ENCODE peak calls at places on chromosomes 4 and X, in six cellular contexts. J is adrenal gland, O is AG04449, G is cardiac fibroblast, T is A673, M is lower lobe of right lung. E is an unnamed sample.

GRCh38 chrX:46628406-46629371 is 55.1 kb downstream of the CHST7 start:
- DNase-seq in G (peak; percentile 67), J (peak; percentile 43), O (no peak), T (no peak), M (peak; percentile 51), E (no peak)

GRCh38 chrX:78652971-78653822 is 5.9 kb downstream of the RTL3 start:
- DNase-seq in T (peak; percentile 25), M (no peak), J (no peak), G (peak; percentile 87), O (no peak), E (no peak)

GRCh38 chrX:154046262-154046771 is 26.6 kb upstream of the IRAK1 start:
- DNase-seq in M (no peak), J (peak; percentile 67), O (peak; percentile 36), T (peak; percentile 58), G (peak; percentile 78), E (peak; percentile 89)

GRCh38 chr4:163866728-163867313 is 372.3 kb downstream of the TMA16 start:
- DNase-seq in G (no peak), O (no peak), M (no peak), J (no peak), T (peak; percentile 66), E (no peak)

GRCh38 chrX:132257116-132257515 is 37.9 kb upstream of the RAP2C start:
- DNase-seq in O (no peak), G (peak; percentile 2), T (no peak), M (no peak), J (no peak), E (no peak)

GRCh38 chrX:21645437-21646220 is 12.5 kb downstream of the KLHL34 start:
- DNase-seq in T (no peak), G (no peak), O (no peak), J (no peak), M (no peak), E (no peak)

GRCh38 chr4:122665148-122665547 is 44.3 kb upstream of the IL21 start:
- DNase-seq in O (peak; percentile 44), G (no peak), M (no peak), J (no peak), T (no peak), E (no peak)

GRCh38 chrX:48165246-48165645 is 31.3 kb downstream of the SSX5 start:
- DNase-seq in M (no peak), G (no peak), J (no peak), T (no peak), O (no peak), E (no peak)

GRCh38 chrX:103376979-103377324 is 614 bp downstream of the BEX3 start:
- DNase-seq in M (no peak), O (no peak), T (peak; percentile 43), G (no peak), J (peak; percentile 21), E (no peak)

GRCh38 chr4:94354474-94354896 is 11.8 kb upstream of the HPGDS start:
- DNase-seq in M (no peak), J (no peak), O (no peak), T (no peak), G (no peak), E (no peak)

GRCh38 chr4:4256799-4257198 is 8.8 kb upstream of the TMEM128 start:
- DNase-seq in O (no peak), M (no peak), T (peak; percentile 17), J (no peak), G (peak; percentile 27), E (no peak)

GRCh38 chr4:176548571-176548970 is 228.8 kb downstream of the SPCS3 start:
- DNase-seq in M (no peak), J (no peak), O (peak; percentile 40), T (no peak), G (peak; percentile 78), E (no peak)

GRCh38 chrX:154305481-154306205 is 10.0 kb downstream of the TKTL1 start:
- DNase-seq in T (no peak), G (no peak), M (no peak), O (no peak), J (no peak), E (peak; percentile 14)

GRCh38 chr4:56907489-56908205 is at the start of gene REST:
- DNase-seq in O (no peak), G (peak; percentile 61), M (peak; percentile 82), J (peak; percentile 69), T (peak; percentile 73), E (no peak)

GRCh38 chrX:82648062-82648461 is 860.0 kb upstream of the POU3F4 start:
- DNase-seq in J (no peak), O (no peak), G (peak; percentile 6), T (no peak), M (no peak), E (no peak)

GRCh38 chrX:65706041-65706828 is 38.8 kb downstream of the MSN start:
- DNase-seq in T (peak; percentile 17), G (peak; percentile 85), M (no peak), J (peak; percentile 49), O (no peak), E (peak; percentile 3)

GRCh38 chrX:150408561-150408960 is 45.4 kb downstream of the MAMLD1 start:
- DNase-seq in O (no peak), G (no peak), M (no peak), J (no peak), T (no peak), E (no peak)

GRCh38 chr4:144355809-144356757 is 215.6 kb upstream of the GYPA start:
- DNase-seq in M (no peak), G (peak; percentile 94), J (peak; percentile 36), O (peak; percentile 93), T (peak; percentile 88), E (no peak)

GRCh38 chr4:1246901-1247810 is 1.8 kb downstream of the CTBP1 start:
- DNase-seq in O (no peak), T (peak; percentile 37), G (peak; percentile 32), M (peak; percentile 50), J (peak; percentile 27), E (no peak)

GRCh38 chr4:113958766-113959540 is 20.5 kb downstream of the ARSJ start:
- DNase-seq in G (peak; percentile 96), M (no peak), O (peak; percentile 92), T (peak; percentile 89), J (no peak), E (peak; percentile 87)

GRCh38 chr4:40486534-40486933 is 143.1 kb downstream of the RBM47 start:
- DNase-seq in J (no peak), G (peak; percentile 77), O (no peak), T (no peak), M (no peak), E (no peak)

GRCh38 chrX:73877687-73878086 is 314.7 kb downstream of the CHIC1 start:
- DNase-seq in O (no peak), M (no peak), T (peak; percentile 21), G (no peak), J (no peak), E (no peak)

GRCh38 chr4:139975830-139976272 is 178.1 kb downstream of the MAML3 start:
- DNase-seq in O (no peak), T (no peak), M (no peak), G (peak; percentile 70), J (no peak), E (peak; percentile 67)

GRCh38 chrX:44308869-44309268 is 34.6 kb downstream of the EFHC2 start:
- DNase-seq in M (no peak), J (no peak), G (no peak), T (no peak), O (no peak), E (peak; percentile 33)

GRCh38 chrX:115966920-115967319 is 203.6 kb upstream of the AGTR2 start:
- DNase-seq in M (no peak), J (no peak), T (no peak), O (no peak), G (no peak), E (no peak)

DNA sequence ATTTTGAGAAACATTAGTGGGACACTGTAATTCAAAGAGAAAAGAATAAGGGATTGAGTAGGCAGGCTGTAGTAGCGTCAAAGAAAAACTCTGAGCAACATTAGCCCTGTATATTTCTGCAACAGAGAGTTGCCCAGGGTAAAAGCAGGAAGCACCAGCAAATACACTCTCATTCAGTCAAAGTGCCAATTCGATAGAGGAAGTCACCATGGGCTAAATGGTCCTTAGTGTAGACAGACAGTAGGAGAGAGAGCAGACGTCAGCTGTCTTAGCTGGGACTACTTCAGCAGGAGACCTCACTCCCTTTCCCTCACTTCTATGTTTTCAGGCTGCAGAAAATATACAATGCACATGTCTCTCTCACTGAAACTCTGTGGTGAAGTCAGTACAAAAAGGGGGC is 2073.8 kb upstream of the TENM3 start:
- DNase-seq in J (no peak), M (no peak), O (no peak), G (no peak), T (no peak), E (no peak)
- H3K4me3 ChIP-seq in J (no peak overlapping the region), M (no peak overlapping the region), O (no peak overlapping the region), G (no peak overlapping the region), T (no peak overlapping the region), E (no peak overlapping the region)

DNA sequence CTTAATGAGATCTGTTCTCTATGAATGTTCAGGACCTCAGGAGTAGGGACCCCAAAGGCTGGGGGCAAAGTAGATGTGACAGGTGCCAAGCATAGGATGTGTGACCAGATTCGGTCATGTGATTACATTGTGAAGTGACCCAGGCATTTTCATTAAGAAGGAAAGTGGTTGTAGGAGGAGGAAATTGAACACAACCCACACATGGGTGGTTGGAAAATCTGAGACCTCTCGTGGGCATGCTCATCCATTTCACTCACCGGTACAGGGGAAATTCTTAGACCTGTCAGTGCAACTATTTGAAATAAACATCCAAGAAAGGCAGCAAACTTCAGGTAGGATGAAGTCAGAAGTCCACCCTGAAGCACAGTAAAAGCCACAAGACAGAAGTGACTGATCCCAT is 43.5 kb upstream of the CD99 start:
- DNase-seq in M (no peak), J (no peak), O (no peak), T (no peak), G (no peak), E (no peak)
- TF ChIP-seq CTCF in M (no peak), J (no peak), O (no peak), T (no peak), G (no peak), E (no peak)

DNA sequence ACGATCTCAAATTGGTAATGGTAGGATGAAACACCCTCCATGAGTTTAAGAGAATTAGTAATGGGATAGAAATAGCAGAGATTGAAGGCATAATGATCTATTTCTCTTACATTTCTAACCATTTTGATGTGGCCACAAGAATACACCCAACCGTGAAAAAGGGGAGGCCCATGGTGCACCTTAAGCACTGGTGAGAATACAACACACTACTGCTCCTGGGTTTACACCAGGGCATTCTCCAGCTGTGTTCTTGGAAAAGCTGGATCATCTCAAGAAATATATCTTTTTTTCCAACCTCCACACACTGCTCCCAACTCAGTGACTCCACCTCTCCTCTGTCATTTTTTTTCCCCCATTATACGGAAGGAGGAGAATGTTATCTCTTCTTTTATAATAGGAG is 1.5 kb downstream of the QRFPR start:
- DNase-seq in M (no peak), G (no peak), O (no peak), J (no peak), T (no peak), E (no peak)
- H3K4me3 ChIP-seq in M (no peak overlapping the region), G (no peak overlapping the region), O (no peak overlapping the region), J (no peak overlapping the region), T (peak overlapping the region; percentile 71), E (no peak overlapping the region)

GRCh38 chr4:38693531-38693930 is 29.5 kb downstream of the KLF3 start:
- DNase-seq in T (no peak), O (no peak), G (no peak), M (no peak), J (no peak), E (no peak)

GRCh38 chr4:38694330-38694729 is 30.3 kb downstream of the KLF3 start:
- DNase-seq in G (no peak), T (no peak), M (no peak), O (no peak), J (no peak), E (no peak)

GRCh38 chr4:38699112-38699511 is 35.1 kb downstream of the KLF3 start:
- DNase-seq in G (no peak), T (no peak), M (no peak), O (no peak), J (no peak), E (no peak)

GRCh38 chr4:38695844-38696243 is 31.8 kb downstream of the KLF3 start:
- DNase-seq in G (no peak), J (no peak), M (no peak), T (no peak), O (no peak), E (no peak)

GRCh38 chr4:38696697-38697096 is 32.7 kb downstream of the KLF3 start:
- DNase-seq in O (no peak), J (no peak), T (peak; percentile 34), M (no peak), G (peak; percentile 45), E (no peak)
- TF ChIP-seq CTCF in O (no peak), J (no peak), T (no peak), M (no peak), G (no peak), E (no peak)

E was measured in LNCaP clone FGC.